ENCODE peak calls at places on chromosomes 6 and 20, in nine cellular contexts. One of them, this sample, is unnamed.
A peak's percentile ranks its signal among the peaks of the same experiment; 100 is the strongest.

GRCh38 chr6:119289651-119290050 is 59.9 kb downstream of the MAN1A1 start:
- DNase-seq in activated CD4-positive, alpha-beta T cell treated with anti-CD3 and anti-CD28 coated beads for 24 hours: no peak
- DNase-seq in COR-L47: no peak
- DNase-seq in posterior cingulate gyrus: no peak
- DNase-seq in IMR-90: no peak
- DNase-seq in posterior vena cava: no peak
- DNase-seq in non-pigmented ciliary epithelial cell: no peak
- DNase-seq in NCI-H1048: no peak
- DNase-seq in type B pancreatic cell: no peak
- DNase-seq in this sample: no peak

GRCh38 chr6:168884646-168885086 is 369.0 kb downstream of the THBS2 start:
- DNase-seq in COR-L47: peak; percentile 29
- DNase-seq in posterior cingulate gyrus: peak; percentile 74
- DNase-seq in posterior vena cava: peak; percentile 93
- DNase-seq in non-pigmented ciliary epithelial cell: no peak
- DNase-seq in activated CD4-positive, alpha-beta T cell treated with anti-CD3 and anti-CD28 coated beads for 24 hours: peak; percentile 70
- DNase-seq in NCI-H1048: peak; percentile 30
- DNase-seq in type B pancreatic cell: peak; percentile 87
- DNase-seq in IMR-90: peak; percentile 5
- DNase-seq in this sample: no peak

GRCh38 chr20:35190556-35190955 is 18.7 kb downstream of the PROCR start:
- DNase-seq in NCI-H1048: no peak
- DNase-seq in activated CD4-positive, alpha-beta T cell treated with anti-CD3 and anti-CD28 coated beads for 24 hours: no peak
- DNase-seq in posterior cingulate gyrus: no peak
- DNase-seq in COR-L47: no peak
- DNase-seq in type B pancreatic cell: no peak
- DNase-seq in posterior vena cava: no peak
- DNase-seq in non-pigmented ciliary epithelial cell: no peak
- DNase-seq in IMR-90: no peak
- DNase-seq in this sample: no peak

GRCh38 chr6:11196511-11197174 is 35.8 kb downstream of the NEDD9 start:
- DNase-seq in posterior vena cava: no peak
- DNase-seq in IMR-90: peak; percentile 85
- DNase-seq in type B pancreatic cell: no peak
- DNase-seq in COR-L47: no peak
- DNase-seq in posterior cingulate gyrus: no peak
- DNase-seq in activated CD4-positive, alpha-beta T cell treated with anti-CD3 and anti-CD28 coated beads for 24 hours: no peak
- DNase-seq in non-pigmented ciliary epithelial cell: peak; percentile 79
- DNase-seq in NCI-H1048: no peak
- DNase-seq in this sample: no peak

GRCh38 chr20:63521602-63522001 is 1.0 kb downstream of the PPDPF start:
- DNase-seq in COR-L47: no peak
- DNase-seq in non-pigmented ciliary epithelial cell: no peak
- DNase-seq in IMR-90: no peak
- DNase-seq in type B pancreatic cell: peak; percentile 70
- DNase-seq in posterior cingulate gyrus: no peak
- DNase-seq in posterior vena cava: peak; percentile 79
- DNase-seq in NCI-H1048: no peak
- DNase-seq in activated CD4-positive, alpha-beta T cell treated with anti-CD3 and anti-CD28 coated beads for 24 hours: no peak
- DNase-seq in this sample: no peak

GRCh38 chr6:139858444-139858843 is 484.0 kb upstream of the CITED2 start:
- DNase-seq in activated CD4-positive, alpha-beta T cell treated with anti-CD3 and anti-CD28 coated beads for 24 hours: no peak
- DNase-seq in non-pigmented ciliary epithelial cell: no peak
- DNase-seq in COR-L47: no peak
- DNase-seq in posterior vena cava: no peak
- DNase-seq in type B pancreatic cell: no peak
- DNase-seq in posterior cingulate gyrus: no peak
- DNase-seq in NCI-H1048: no peak
- DNase-seq in IMR-90: no peak
- DNase-seq in this sample: no peak

GRCh38 chr6:169046483-169047192 is 207.0 kb downstream of the THBS2 start:
- DNase-seq in IMR-90: peak; percentile 56
- DNase-seq in COR-L47: no peak
- DNase-seq in NCI-H1048: no peak
- DNase-seq in posterior cingulate gyrus: no peak
- DNase-seq in non-pigmented ciliary epithelial cell: no peak
- DNase-seq in type B pancreatic cell: no peak
- DNase-seq in posterior vena cava: no peak
- DNase-seq in activated CD4-positive, alpha-beta T cell treated with anti-CD3 and anti-CD28 coated beads for 24 hours: no peak
- DNase-seq in this sample: no peak

GRCh38 chr6:119720160-119720559 is 370.6 kb upstream of the MAN1A1 start:
- DNase-seq in IMR-90: peak; percentile 1
- DNase-seq in type B pancreatic cell: no peak
- DNase-seq in COR-L47: no peak
- DNase-seq in non-pigmented ciliary epithelial cell: no peak
- DNase-seq in NCI-H1048: no peak
- DNase-seq in posterior vena cava: no peak
- DNase-seq in activated CD4-positive, alpha-beta T cell treated with anti-CD3 and anti-CD28 coated beads for 24 hours: no peak
- DNase-seq in posterior cingulate gyrus: no peak
- DNase-seq in this sample: no peak

GRCh38 chr20:53142651-53143177 is 170.6 kb downstream of the TSHZ2 start:
- DNase-seq in type B pancreatic cell: no peak
- DNase-seq in posterior cingulate gyrus: no peak
- DNase-seq in activated CD4-positive, alpha-beta T cell treated with anti-CD3 and anti-CD28 coated beads for 24 hours: no peak
- DNase-seq in IMR-90: no peak
- DNase-seq in non-pigmented ciliary epithelial cell: no peak
- DNase-seq in COR-L47: no peak
- DNase-seq in posterior vena cava: no peak
- DNase-seq in NCI-H1048: no peak
- DNase-seq in this sample: no peak

GRCh38 chr6:90098637-90099036 is 198.0 kb downstream of the BACH2 start:
- DNase-seq in type B pancreatic cell: no peak
- DNase-seq in COR-L47: no peak
- DNase-seq in activated CD4-positive, alpha-beta T cell treated with anti-CD3 and anti-CD28 coated beads for 24 hours: no peak
- DNase-seq in posterior cingulate gyrus: no peak
- DNase-seq in IMR-90: no peak
- DNase-seq in non-pigmented ciliary epithelial cell: no peak
- DNase-seq in NCI-H1048: no peak
- DNase-seq in posterior vena cava: no peak
- DNase-seq in this sample: no peak

GRCh38 chr6:7468382-7469081 is 72.9 kb upstream of the DSP start:
- DNase-seq in type B pancreatic cell: no peak
- DNase-seq in activated CD4-positive, alpha-beta T cell treated with anti-CD3 and anti-CD28 coated beads for 24 hours: no peak
- DNase-seq in posterior vena cava: no peak
- DNase-seq in COR-L47: no peak
- DNase-seq in IMR-90: peak; percentile 66
- DNase-seq in posterior cingulate gyrus: peak; percentile 15
- DNase-seq in NCI-H1048: no peak
- DNase-seq in non-pigmented ciliary epithelial cell: no peak
- DNase-seq in this sample: no peak

GRCh38 chr6:135212020-135212806 is 31.1 kb downstream of the MYB start:
- DNase-seq in non-pigmented ciliary epithelial cell: no peak
- DNase-seq in posterior cingulate gyrus: no peak
- DNase-seq in activated CD4-positive, alpha-beta T cell treated with anti-CD3 and anti-CD28 coated beads for 24 hours: no peak
- DNase-seq in type B pancreatic cell: no peak
- DNase-seq in NCI-H1048: no peak
- DNase-seq in IMR-90: peak; percentile 56
- DNase-seq in COR-L47: no peak
- DNase-seq in posterior vena cava: no peak
- DNase-seq in this sample: peak; percentile 86

GRCh38 chr6:28635547-28636158 is 110.0 kb downstream of the GPX5 start:
- DNase-seq in posterior cingulate gyrus: no peak
- DNase-seq in COR-L47: no peak
- DNase-seq in activated CD4-positive, alpha-beta T cell treated with anti-CD3 and anti-CD28 coated beads for 24 hours: no peak
- DNase-seq in type B pancreatic cell: no peak
- DNase-seq in posterior vena cava: no peak
- DNase-seq in IMR-90: no peak
- DNase-seq in non-pigmented ciliary epithelial cell: no peak
- DNase-seq in NCI-H1048: no peak
- DNase-seq in this sample: no peak

GRCh38 chr6:143159001-143159400 is 98.3 kb downstream of the AIG1 start:
- DNase-seq in activated CD4-positive, alpha-beta T cell treated with anti-CD3 and anti-CD28 coated beads for 24 hours: no peak
- DNase-seq in NCI-H1048: no peak
- DNase-seq in posterior vena cava: no peak
- DNase-seq in IMR-90: no peak
- DNase-seq in posterior cingulate gyrus: no peak
- DNase-seq in non-pigmented ciliary epithelial cell: no peak
- DNase-seq in type B pancreatic cell: no peak
- DNase-seq in COR-L47: no peak
- DNase-seq in this sample: no peak

GRCh38 chr6:26420607-26421235 is 18.6 kb downstream of the BTN3A1 start:
- DNase-seq in non-pigmented ciliary epithelial cell: peak; percentile 13
- DNase-seq in activated CD4-positive, alpha-beta T cell treated with anti-CD3 and anti-CD28 coated beads for 24 hours: no peak
- DNase-seq in COR-L47: no peak
- DNase-seq in posterior cingulate gyrus: no peak
- DNase-seq in NCI-H1048: no peak
- DNase-seq in IMR-90: peak; percentile 42
- DNase-seq in type B pancreatic cell: no peak
- DNase-seq in posterior vena cava: no peak
- DNase-seq in this sample: no peak

GRCh38 chr20:36298061-36298460 is 8.1 kb upstream of the DLGAP4 start:
- DNase-seq in type B pancreatic cell: no peak
- DNase-seq in posterior vena cava: no peak
- DNase-seq in activated CD4-positive, alpha-beta T cell treated with anti-CD3 and anti-CD28 coated beads for 24 hours: no peak
- DNase-seq in IMR-90: no peak
- DNase-seq in non-pigmented ciliary epithelial cell: no peak
- DNase-seq in COR-L47: no peak
- DNase-seq in posterior cingulate gyrus: no peak
- DNase-seq in NCI-H1048: no peak
- DNase-seq in this sample: no peak

GRCh38 chr6:150072201-150072600 is 3.3 kb upstream of the ULBP3 start:
- DNase-seq in non-pigmented ciliary epithelial cell: no peak
- DNase-seq in activated CD4-positive, alpha-beta T cell treated with anti-CD3 and anti-CD28 coated beads for 24 hours: no peak
- DNase-seq in COR-L47: no peak
- DNase-seq in NCI-H1048: no peak
- DNase-seq in type B pancreatic cell: no peak
- DNase-seq in posterior cingulate gyrus: no peak
- DNase-seq in posterior vena cava: no peak
- DNase-seq in IMR-90: peak; percentile 16
- DNase-seq in this sample: no peak

This sample was measured in SK-N-MC.